ENCODE peak calls at places on chromosomes 13 and 19, in five cellular contexts. X is BJ, J is lower lobe of right lung, N is HS-5, T is activated T-cell treated with anti-CD3 and anti-CD28 coated beads for 1 hour. A is an unnamed sample.

GRCh38 chr13:43196750-43197149 is 173.4 kb downstream of the DNAJC15 start:
- DNase-seq in X (no peak), J (no peak), T (no peak), N (no peak), A (no peak)

GRCh38 chr13:65292488-65292901 is 1937.6 kb downstream of the PCDH9 start:
- DNase-seq in T (no peak), N (peak; percentile 22), J (no peak), X (peak; percentile 18), A (no peak)

GRCh38 chr13:60754691-60755090 is 357.7 kb downstream of the TDRD3 start:
- DNase-seq in T (no peak), X (no peak), J (no peak), N (no peak), A (no peak)

GRCh38 chr13:41075034-41075433 is 13.7 kb downstream of the WBP4 start:
- DNase-seq in X (no peak), N (no peak), T (peak; percentile 11), J (no peak), A (no peak)

GRCh38 chr19:55690769-55691545 is 15.9 kb downstream of the EPN1 start:
- DNase-seq in X (no peak), J (peak; percentile 39), T (no peak), N (no peak), A (peak; percentile 91)

GRCh38 chr19:22623841-22624221 is 10.3 kb upstream of the ZNF492 start:
- DNase-seq in J (no peak), X (no peak), N (no peak), T (no peak), A (no peak)

GRCh38 chr13:100128838-100129237 is 39.9 kb downstream of the PCCA start:
- DNase-seq in N (no peak), T (no peak), X (no peak), J (no peak), A (no peak)

GRCh38 chr13:79448413-79448812 is 32.5 kb upstream of the NDFIP2 start:
- DNase-seq in T (no peak), X (no peak), N (no peak), J (no peak), A (no peak)

GRCh38 chr13:39417131-39417530 is 185.9 kb downstream of the LHFPL6 start:
- DNase-seq in T (no peak), J (no peak), N (no peak), X (no peak), A (no peak)

GRCh38 chr19:51450730-51451307 is 7.4 kb downstream of the SIGLEC8 start:
- DNase-seq in N (no peak), J (no peak), T (no peak), X (no peak), A (no peak)

GRCh38 chr13:47112205-47112896 is 215.5 kb upstream of the HTR2A start:
- DNase-seq in X (no peak), T (no peak), J (no peak), N (no peak), A (no peak)

GRCh38 chr19:44072543-44073401 is 813 bp downstream of the ZNF284 start:
- DNase-seq in T (no peak), X (no peak), J (no peak), N (no peak), A (no peak)

GRCh38 chr13:20776751-20777150 is 3.0 kb upstream of the EEF1AKMT1 start:
- DNase-seq in X (no peak), N (no peak), J (no peak), T (no peak), A (no peak)

GRCh38 chr19:56291857-56292256 is 19.3 kb downstream of the EDDM13 start:
- DNase-seq in T (no peak), X (no peak), J (no peak), N (no peak), A (no peak)

GRCh38 chr13:42892760-42893159 is 99.3 kb downstream of the EPSTI1 start:
- DNase-seq in N (peak; percentile 26), J (no peak), T (no peak), X (no peak), A (no peak)

GRCh38 chr19:6057651-6058365 is 52.5 kb downstream of the RFX2 start:
- DNase-seq in X (no peak), J (no peak), N (no peak), T (no peak), A (peak; percentile 73)

GRCh38 chr19:49073514-49074378 is 1.2 kb upstream of the KCNA7 start:
- DNase-seq in N (no peak), T (no peak), J (no peak), X (no peak), A (no peak)

GRCh38 chr19:650121-650520 is 10.4 kb downstream of the FGF22 start:
- DNase-seq in T (no peak), N (no peak), X (no peak), J (no peak), A (no peak)

GRCh38 chr19:54201172-54201701 is 579 bp downstream of the RPS9 start:
- DNase-seq in N (no peak), X (no peak), T (no peak), J (no peak), A (no peak)

GRCh38 chr13:95039415-95039814 is 261.8 kb downstream of the ABCC4 start:
- DNase-seq in J (no peak), N (no peak), T (no peak), X (no peak), A (no peak)

GRCh38 chr19:13176345-13176744 is 26.1 kb downstream of the IER2 start:
- DNase-seq in N (no peak), J (no peak), T (no peak), X (no peak), A (no peak)

GRCh38 chr13:99418663-99419140 is 82.6 kb upstream of the TM9SF2 start:
- DNase-seq in X (no peak), J (no peak), T (no peak), N (no peak), A (no peak)

GRCh38 chr19:3565177-3565576 is 7.6 kb upstream of the HMG20B start:
- DNase-seq in J (no peak), X (no peak), T (no peak), N (no peak), A (no peak)

GRCh38 chr19:45782820-45783785 is 813 bp upstream of the DMPK start:
- DNase-seq in T (no peak), J (no peak), N (no peak), X (peak; percentile 42), A (no peak)

GRCh38 chr19:19696386-19696785 is 27.7 kb downstream of the ZNF101 start:
- DNase-seq in T (no peak), X (no peak), J (no peak), N (no peak), A (no peak)

GRCh38 chr19:44308011-44308410 is 3.2 kb upstream of the ZNF235 start:
- DNase-seq in J (no peak), X (no peak), T (no peak), N (peak; percentile 49), A (no peak)

GRCh38 chr19:2476451-2477140 is 669 bp downstream of the GADD45B start:
- DNase-seq in X (no peak), T (peak; percentile 55), J (peak; percentile 70), N (no peak), A (peak; percentile 94)

GRCh38 chr19:43624933-43625332 is 5.5 kb upstream of the ZNF428 start:
- DNase-seq in T (peak; percentile 80), J (peak; percentile 82), N (no peak), X (no peak), A (no peak)

GRCh38 chr13:98782654-98783053 is 30.2 kb upstream of the SLC15A1 start:
- DNase-seq in J (no peak), T (no peak), N (no peak), X (no peak), A (no peak)